ENCODE peak calls at places on chromosomes 4 and X, in six cellular contexts. Z is non-pigmented ciliary epithelial cell; V is activated T-cell treated with anti-CD3 and anti-CD28 coated beads, Interleukin-2, amount 50 U/mL, for 48 hours; N is EL; X is endothelial cell; D is effector memory CD4-positive, alpha-beta T cell. U is an unnamed sample.

GRCh38 chrX:21800344-21800770 is 39.1 kb upstream of the MBTPS2 start:
- DNase-seq in Z (no peak), V (no peak), N (no peak), X (no peak), D (no peak), U (no peak)

GRCh38 chrX:48306175-48306574 is 50.3 kb downstream of the SSX3 start:
- DNase-seq in Z (no peak), V (no peak), N (no peak), X (no peak), D (no peak), U (no peak)

GRCh38 chrX:143437439-143437838 is 79.8 kb downstream of the SPANXN3 start:
- DNase-seq in Z (no peak), V (no peak), N (no peak), X (peak; percentile 2), D (no peak), U (peak; percentile 6)

GRCh38 chr4:67035501-67035900 is 509.8 kb downstream of the CENPC start:
- DNase-seq in Z (peak; percentile 52), V (no peak), N (peak; percentile 83), X (no peak), D (no peak), U (no peak)

GRCh38 chrX:108527724-108528123 is 88.1 kb downstream of the COL4A5 start:
- DNase-seq in Z (no peak), V (no peak), N (no peak), X (no peak), D (no peak), U (no peak)

GRCh38 chr4:71540749-71541269 is 202.0 kb downstream of the SLC4A4 start:
- DNase-seq in Z (no peak), V (no peak), N (no peak), X (no peak), D (no peak), U (no peak)

GRCh38 chrX:46576458-46576857 is 2.9 kb downstream of the CHST7 start:
- DNase-seq in Z (no peak), V (no peak), N (peak; percentile 43), X (no peak), D (no peak), U (no peak)

GRCh38 chr4:128461300-128462103 is 173.9 kb upstream of the PGRMC2 start:
- DNase-seq in Z (peak; percentile 75), V (no peak), N (peak; percentile 74), X (no peak), D (no peak), U (no peak)

GRCh38 chr4:169225058-169225751 is 45.6 kb downstream of the SH3RF1 start:
- DNase-seq in Z (peak; percentile 95), V (no peak), N (peak; percentile 94), X (no peak), D (no peak), U (no peak)

GRCh38 chr4:48909697-48910096 is 3.1 kb upstream of the OCIAD2 start:
- DNase-seq in Z (peak; percentile 97), V (peak; percentile 73), N (peak; percentile 98), X (no peak), D (no peak), U (no peak)

GRCh38 chrX:69293776-69294601 is 128.7 kb upstream of the PJA1 start:
- DNase-seq in Z (no peak), V (no peak), N (no peak), X (no peak), D (no peak), U (no peak)

GRCh38 chr4:86451560-86452322 is 91.9 kb upstream of the MAPK10 start:
- DNase-seq in Z (no peak), V (no peak), N (peak; percentile 36), X (no peak), D (no peak), U (no peak)